ENCODE peak calls at places on chromosomes 6 and 20, in eight cellular contexts. U is HepG2, H is body of pancreas, F is right lobe of liver, X is testis, I is heart left ventricle, D is sigmoid colon, V is uterus. P is an unnamed sample.
A peak's percentile ranks its signal among the peaks of the same experiment; 100 is the strongest.

GRCh38 chr20:32368323-32368722 is 10.2 kb downstream of the ASXL1 start:
- DNase-seq in U (peak; percentile 65), H (no peak), F (no peak), X (no peak), I (no peak), D (no peak), V (no peak), P (no peak)

GRCh38 chr6:133957780-133958242 is 4.8 kb downstream of the TBPL1 start:
- DNase-seq in U (no peak), H (no peak), F (no peak), X (no peak), I (no peak), D (no peak), V (no peak), P (peak; percentile 89)

GRCh38 chr20:56469077-56469449 is 636 bp downstream of the RTF2 start:
- DNase-seq in U (no peak), H (no peak), F (no peak), X (no peak), I (no peak), D (no peak), V (no peak), P (peak; percentile 65)

GRCh38 chr6:42313941-42314570 is 96.4 kb upstream of the MRPS10 start:
- DNase-seq in U (no peak), H (no peak), F (no peak), X (no peak), I (no peak), D (no peak), V (no peak), P (peak; percentile 12)

GRCh38 chr20:4161447-4162251 is 146.3 kb upstream of the RNF24 start:
- DNase-seq in U (peak; percentile 25), H (peak; percentile 86), F (no peak), X (no peak), I (no peak), D (no peak), V (no peak), P (no peak)

GRCh38 chr6:105872244-105872643 is 213.9 kb upstream of the PRDM1 start:
- DNase-seq in U (no peak), H (no peak), F (no peak), X (peak; percentile 36), I (no peak), D (peak; percentile 68), V (no peak), P (no peak)

GRCh38 chr6:1940381-1940780 is 305.0 kb downstream of the GMDS start:
- DNase-seq in U (no peak), H (no peak), F (no peak), X (no peak), I (no peak), D (no peak), V (no peak), P (no peak)

GRCh38 chr6:13427838-13428527 is 59.4 kb downstream of the GFOD1 start:
- DNase-seq in U (no peak), H (no peak), F (no peak), X (no peak), I (no peak), D (no peak), V (no peak), P (peak; percentile 65)

GRCh38 chr6:139407718-139408222 is 33.3 kb upstream of the CITED2 start:
- DNase-seq in U (no peak), H (no peak), F (no peak), X (no peak), I (no peak), D (no peak), V (no peak), P (peak; percentile 36)

GRCh38 chr6:35960192-35960591 is 39.3 kb upstream of the SRPK1 start:
- DNase-seq in U (no peak), H (no peak), F (no peak), X (no peak), I (no peak), D (no peak), V (no peak), P (no peak)

GRCh38 chr6:116384727-116385461 is 14.1 kb downstream of the DSE start:
- DNase-seq in U (no peak), H (no peak), F (no peak), X (no peak), I (no peak), D (no peak), V (no peak), P (no peak)

GRCh38 chr6:117346142-117346930 is 79.4 kb downstream of the ROS1 start:
- DNase-seq in U (peak; percentile 23), H (no peak), F (no peak), X (no peak), I (no peak), D (no peak), V (no peak), P (no peak)

GRCh38 chr6:84536914-84537638 is 227.3 kb downstream of the TBX18 start:
- DNase-seq in U (no peak), H (no peak), F (no peak), X (no peak), I (no peak), D (no peak), V (no peak), P (no peak)

GRCh38 chr6:148223424-148223842 is 119.2 kb upstream of the SASH1 start:
- DNase-seq in U (no peak), H (no peak), F (no peak), X (no peak), I (no peak), D (no peak), V (no peak), P (no peak)

GRCh38 chr20:49741940-49742339 is 28.3 kb upstream of the B4GALT5 start:
- DNase-seq in U (no peak), H (no peak), F (no peak), X (no peak), I (no peak), D (no peak), V (no peak), P (no peak)

GRCh38 chr6:145546265-145546664 is 189.1 kb downstream of the EPM2A start:
- DNase-seq in U (no peak), H (no peak), F (no peak), X (no peak), I (no peak), D (no peak), V (no peak), P (no peak)

GRCh38 chr6:34592208-34592952 is 36.3 kb upstream of the SPDEF start:
- DNase-seq in U (no peak), H (no peak), F (no peak), X (no peak), I (no peak), D (peak; percentile 15), V (no peak), P (no peak)

GRCh38 chr6:12196326-12196936 is 93.7 kb upstream of the EDN1 start:
- DNase-seq in U (no peak), H (no peak), F (no peak), X (no peak), I (no peak), D (no peak), V (no peak), P (no peak)

GRCh38 chr20:35718972-35719635 is 19.9 kb downstream of the ROMO1 start:
- DNase-seq in U (no peak), H (no peak), F (no peak), X (no peak), I (no peak), D (no peak), V (no peak), P (no peak)

GRCh38 chr6:71157350-71157749 is 131.3 kb upstream of the OGFRL1 start:
- DNase-seq in U (no peak), H (no peak), F (no peak), X (no peak), I (no peak), D (no peak), V (no peak), P (no peak)

GRCh38 chr6:113854531-113855499 is 2.3 kb upstream of the MARCKS start:
- DNase-seq in U (peak; percentile 44), H (peak; percentile 85), F (peak; percentile 81), X (peak; percentile 75), I (peak; percentile 89), D (peak; percentile 91), V (peak; percentile 71), P (peak; percentile 73)

GRCh38 chr6:31352497-31353368 is 4.2 kb downstream of the HLA-B start:
- DNase-seq in U (no peak), H (no peak), F (no peak), X (no peak), I (no peak), D (no peak), V (no peak), P (no peak)

GRCh38 chr6:31351734-31352496 is 5.1 kb downstream of the HLA-B start:
- DNase-seq in U (no peak), H (no peak), F (no peak), X (no peak), I (no peak), D (no peak), V (no peak), P (no peak)

GRCh38 chr6:31350973-31351733 is 5.8 kb downstream of the HLA-B start:
- DNase-seq in U (no peak), H (no peak), F (no peak), X (no peak), I (no peak), D (no peak), V (no peak), P (no peak)

GRCh38 chr6:31353508-31353907 is 3.5 kb downstream of the HLA-B start:
- DNase-seq in U (no peak), H (no peak), F (no peak), X (no peak), I (no peak), D (no peak), V (no peak), P (no peak)

DNA sequence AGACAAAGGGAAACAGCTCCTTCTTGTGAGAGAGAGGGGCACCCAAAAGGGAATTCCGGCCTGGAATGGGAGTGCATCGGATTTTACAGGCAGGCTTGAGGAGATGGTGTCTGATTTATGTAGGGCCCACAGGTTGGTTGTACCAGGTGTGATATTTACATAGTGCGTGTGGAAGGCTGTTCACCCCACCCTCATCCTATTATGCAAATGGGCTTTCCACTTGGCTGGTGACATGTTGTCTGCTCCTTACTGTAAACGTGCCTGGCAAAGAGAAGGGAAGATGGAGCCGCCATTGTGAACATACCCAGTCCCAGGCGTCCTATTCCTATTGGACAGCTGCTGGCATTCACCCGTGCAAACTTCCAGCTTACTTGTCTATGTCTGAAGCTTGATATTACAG is 6.4 kb downstream of the HLA-B start:
- DNase-seq in U (no peak), H (no peak), F (no peak), X (no peak), I (no peak), D (no peak), V (no peak), P (no peak)
- TF ChIP-seq POLR2A in U (no peak), H (no peak), F (no peak), X (no peak), I (no peak), D (no peak), V (no peak), P (no peak)

GRCh38 chr20:63941282-63942060 is 14.7 kb downstream of the UCKL1 start:
- DNase-seq in U (no peak), H (peak; percentile 10), F (peak; percentile 66), X (no peak), I (peak; percentile 75), D (peak; percentile 66), V (no peak), P (peak; percentile 50)
- TF ChIP-seq POLR2A in U (peak; percentile 44), H (no peak), F (no peak), X (no peak), I (no peak), D (no peak), V (no peak), P (no peak)

GRCh38 chr6:33160728-33161323 is 31.4 kb downstream of the COL11A2 start:
- DNase-seq in U (no peak), H (peak; percentile 31), F (no peak), X (peak; percentile 55), I (no peak), D (peak; percentile 90), V (no peak), P (peak; percentile 24)
- TF ChIP-seq POLR2A in U (no peak), H (no peak), F (no peak), X (no peak), I (no peak), D (no peak), V (no peak), P (no peak)

GRCh38 chr6:26233608-26234420 is 131.2 kb upstream of the BTN3A2 start:
- DNase-seq in U (no peak), H (peak; percentile 39), F (no peak), X (peak; percentile 70), I (peak; percentile 60), D (peak; percentile 76), V (no peak), P (peak; percentile 88)
- TF ChIP-seq POLR2A in U (no peak), H (no peak), F (no peak), X (no peak), I (no peak), D (peak; percentile 19), V (no peak), P (peak; percentile 78)

P was measured in erythroblast.